ENCODE peak calls at places on chromosomes 3 and 15, in nine cellular contexts. One of them, this sample, is unnamed.

GRCh38 chr15:86588413-86588812 is 508.7 kb downstream of the AGBL1 start:
- DNase-seq in A549: no peak
- DNase-seq in SK-N-SH: no peak
- DNase-seq in GM23338: no peak
- DNase-seq in HCT116: no peak
- DNase-seq in Panc1: no peak
- DNase-seq in GM12878: no peak
- DNase-seq in K562: no peak
- DNase-seq in HepG2: no peak
- DNase-seq in this sample: no peak

GRCh38 chr3:126466886-126467610 is 8.6 kb downstream of the ZXDC start:
- DNase-seq in A549: no peak
- DNase-seq in SK-N-SH: no peak
- DNase-seq in GM23338: no peak
- DNase-seq in HCT116: no peak
- DNase-seq in Panc1: no peak
- DNase-seq in GM12878: no peak
- DNase-seq in K562: no peak
- DNase-seq in HepG2: no peak
- DNase-seq in this sample: peak

GRCh38 chr3:190265795-190266194 is 56.5 kb downstream of the CLDN1 start:
- DNase-seq in A549: no peak
- DNase-seq in SK-N-SH: no peak
- DNase-seq in GM23338: no peak
- DNase-seq in HCT116: peak
- DNase-seq in Panc1: no peak
- DNase-seq in GM12878: no peak
- DNase-seq in K562: no peak
- DNase-seq in HepG2: no peak
- DNase-seq in this sample: no peak

GRCh38 chr3:66039590-66039887 is 821 bp upstream of the MAGI1 start:
- DNase-seq in A549: peak
- DNase-seq in SK-N-SH: peak
- DNase-seq in GM23338: peak
- DNase-seq in HCT116: no peak
- DNase-seq in Panc1: no peak
- DNase-seq in GM12878: no peak
- DNase-seq in K562: peak
- DNase-seq in HepG2: peak
- DNase-seq in this sample: no peak

GRCh38 chr3:94548581-94549316 is 485.9 kb downstream of the NSUN3 start:
- DNase-seq in A549: no peak
- DNase-seq in SK-N-SH: no peak
- DNase-seq in GM23338: peak
- DNase-seq in HCT116: no peak
- DNase-seq in Panc1: no peak
- DNase-seq in GM12878: no peak
- DNase-seq in K562: no peak
- DNase-seq in HepG2: no peak
- DNase-seq in this sample: no peak

GRCh38 chr15:29773816-29774215 is 48.5 kb downstream of the TJP1 start:
- DNase-seq in A549: no peak
- DNase-seq in SK-N-SH: no peak
- DNase-seq in GM23338: no peak
- DNase-seq in HCT116: no peak
- DNase-seq in Panc1: no peak
- DNase-seq in GM12878: no peak
- DNase-seq in K562: no peak
- DNase-seq in HepG2: no peak
- DNase-seq in this sample: no peak

GRCh38 chr3:114270019-114270418 is 23.8 kb upstream of the TIGIT start:
- DNase-seq in A549: no peak
- DNase-seq in SK-N-SH: no peak
- DNase-seq in GM23338: no peak
- DNase-seq in HCT116: no peak
- DNase-seq in Panc1: no peak
- DNase-seq in GM12878: no peak
- DNase-seq in K562: no peak
- DNase-seq in HepG2: no peak
- DNase-seq in this sample: no peak

GRCh38 chr3:75737831-75738493 is 47.4 kb downstream of the ZNF717 start:
- DNase-seq in A549: peak
- DNase-seq in SK-N-SH: no peak
- DNase-seq in GM23338: peak
- DNase-seq in HCT116: no peak
- DNase-seq in Panc1: no peak
- DNase-seq in GM12878: no peak
- DNase-seq in K562: no peak
- DNase-seq in HepG2: no peak
- DNase-seq in this sample: no peak

GRCh38 chr3:169505577-169506155 is 157.8 kb downstream of the MECOM start:
- DNase-seq in A549: peak
- DNase-seq in SK-N-SH: no peak
- DNase-seq in GM23338: peak
- DNase-seq in HCT116: peak
- DNase-seq in Panc1: no peak
- DNase-seq in GM12878: no peak
- DNase-seq in K562: no peak
- DNase-seq in HepG2: peak
- DNase-seq in this sample: no peak

GRCh38 chr15:72057548-72058091 is 60.3 kb downstream of the MYO9A start:
- DNase-seq in A549: no peak
- DNase-seq in SK-N-SH: no peak
- DNase-seq in GM23338: peak
- DNase-seq in HCT116: no peak
- DNase-seq in Panc1: no peak
- DNase-seq in GM12878: no peak
- DNase-seq in K562: no peak
- DNase-seq in HepG2: no peak
- DNase-seq in this sample: no peak

GRCh38 chr3:66224220-66224619 is 3.4 kb downstream of the SLC25A26 start:
- DNase-seq in A549: no peak
- DNase-seq in SK-N-SH: no peak
- DNase-seq in GM23338: no peak
- DNase-seq in HCT116: no peak
- DNase-seq in Panc1: no peak
- DNase-seq in GM12878: no peak
- DNase-seq in K562: no peak
- DNase-seq in HepG2: no peak
- DNase-seq in this sample: no peak

GRCh38 chr3:120544361-120544760 is 51.8 kb upstream of the NDUFB4 start:
- DNase-seq in A549: no peak
- DNase-seq in SK-N-SH: no peak
- DNase-seq in GM23338: no peak
- DNase-seq in HCT116: no peak
- DNase-seq in Panc1: no peak
- DNase-seq in GM12878: no peak
- DNase-seq in K562: no peak
- DNase-seq in HepG2: no peak
- DNase-seq in this sample: no peak

GRCh38 chr3:133892546-133893231 is 3.0 kb downstream of the RAB6B start:
- DNase-seq in A549: no peak
- DNase-seq in SK-N-SH: no peak
- DNase-seq in GM23338: no peak
- DNase-seq in HCT116: no peak
- DNase-seq in Panc1: no peak
- DNase-seq in GM12878: no peak
- DNase-seq in K562: no peak
- DNase-seq in HepG2: no peak
- DNase-seq in this sample: no peak

GRCh38 chr3:30623375-30623774 is 17.0 kb downstream of the TGFBR2 start:
- DNase-seq in A549: no peak
- DNase-seq in SK-N-SH: no peak
- DNase-seq in GM23338: no peak
- DNase-seq in HCT116: no peak
- DNase-seq in Panc1: no peak
- DNase-seq in GM12878: no peak
- DNase-seq in K562: no peak
- DNase-seq in HepG2: no peak
- DNase-seq in this sample: no peak
- TF ChIP-seq REST in A549: no peak
- TF ChIP-seq REST in SK-N-SH: no peak
- TF ChIP-seq REST in GM23338: no peak
- TF ChIP-seq REST in HCT116: no peak
- TF ChIP-seq REST in Panc1: no peak
- TF ChIP-seq REST in GM12878: no peak
- TF ChIP-seq REST in K562: no peak
- TF ChIP-seq REST in HepG2: no peak
- TF ChIP-seq REST in this sample: no peak

GRCh38 chr15:34793901-34794300 is 1.4 kb downstream of the ACTC1 start:
- DNase-seq in A549: no peak
- DNase-seq in SK-N-SH: no peak
- DNase-seq in GM23338: no peak
- DNase-seq in HCT116: no peak
- DNase-seq in Panc1: no peak
- DNase-seq in GM12878: no peak
- DNase-seq in K562: no peak
- DNase-seq in HepG2: no peak
- DNase-seq in this sample: no peak
- H3K4me3 ChIP-seq in A549: no peak
- H3K4me3 ChIP-seq in SK-N-SH: no peak
- H3K4me3 ChIP-seq in GM23338: peak
- H3K4me3 ChIP-seq in HCT116: no peak
- H3K4me3 ChIP-seq in Panc1: no peak
- H3K4me3 ChIP-seq in GM12878: no peak
- H3K4me3 ChIP-seq in K562: no peak
- H3K4me3 ChIP-seq in HepG2: no peak
- H3K4me3 ChIP-seq in this sample: no peak

GRCh38 chr3:131193671-131194291 is 167.1 kb downstream of the NEK11 start:
- DNase-seq in A549: peak
- DNase-seq in SK-N-SH: peak
- DNase-seq in GM23338: peak
- DNase-seq in HCT116: no peak
- DNase-seq in Panc1: no peak
- DNase-seq in GM12878: no peak
- DNase-seq in K562: no peak
- DNase-seq in HepG2: no peak
- DNase-seq in this sample: no peak
- TF ChIP-seq CTCF in A549: no peak
- TF ChIP-seq CTCF in SK-N-SH: peak
- TF ChIP-seq CTCF in GM23338: no peak
- TF ChIP-seq CTCF in HCT116: no peak
- TF ChIP-seq CTCF in Panc1: peak
- TF ChIP-seq CTCF in GM12878: no peak
- TF ChIP-seq CTCF in K562: no peak
- TF ChIP-seq CTCF in HepG2: no peak
- TF ChIP-seq CTCF in this sample: no peak

DNA sequence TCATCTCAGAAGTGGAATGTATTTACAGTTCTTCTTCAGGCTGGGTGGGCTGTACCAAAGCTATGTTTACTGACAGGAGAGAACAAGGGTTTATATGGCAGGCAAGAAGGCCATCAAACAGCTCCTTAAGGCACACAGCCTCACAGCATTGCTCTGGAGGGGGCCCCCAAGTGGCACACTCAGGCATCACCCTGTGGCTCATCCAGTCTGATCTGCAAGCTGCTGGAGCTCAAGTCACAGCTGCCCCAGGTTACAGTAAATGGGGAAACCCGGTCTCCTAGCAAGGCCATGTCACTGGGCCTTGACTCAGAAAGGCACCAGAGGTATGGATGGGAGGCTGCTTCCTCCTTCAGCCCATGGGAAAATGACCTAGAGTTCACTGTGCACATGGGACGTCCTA is 67.4 kb downstream of the TFG start:
- DNase-seq in A549: no peak
- DNase-seq in SK-N-SH: no peak
- DNase-seq in GM23338: peak
- DNase-seq in HCT116: no peak
- DNase-seq in Panc1: no peak
- DNase-seq in GM12878: no peak
- DNase-seq in K562: no peak
- DNase-seq in HepG2: no peak
- DNase-seq in this sample: no peak
- TF ChIP-seq REST in A549: no peak
- TF ChIP-seq REST in SK-N-SH: no peak
- TF ChIP-seq REST in GM23338: no peak
- TF ChIP-seq REST in HCT116: no peak
- TF ChIP-seq REST in Panc1: no peak
- TF ChIP-seq REST in GM12878: no peak
- TF ChIP-seq REST in K562: no peak
- TF ChIP-seq REST in HepG2: no peak
- TF ChIP-seq REST in this sample: no peak

GRCh38 chr3:69998759-69999158 is 774 bp upstream of the SAMMSON start:
- DNase-seq in A549: no peak
- DNase-seq in SK-N-SH: no peak
- DNase-seq in GM23338: peak
- DNase-seq in HCT116: no peak
- DNase-seq in Panc1: no peak
- DNase-seq in GM12878: no peak
- DNase-seq in K562: no peak
- DNase-seq in HepG2: no peak
- DNase-seq in this sample: no peak
- H3K4me3 ChIP-seq in A549: peak
- H3K4me3 ChIP-seq in SK-N-SH: no peak
- H3K4me3 ChIP-seq in GM23338: no peak
- H3K4me3 ChIP-seq in HCT116: no peak
- H3K4me3 ChIP-seq in Panc1: no peak
- H3K4me3 ChIP-seq in GM12878: no peak
- H3K4me3 ChIP-seq in K562: peak
- H3K4me3 ChIP-seq in HepG2: no peak
- H3K4me3 ChIP-seq in this sample: no peak

DNA sequence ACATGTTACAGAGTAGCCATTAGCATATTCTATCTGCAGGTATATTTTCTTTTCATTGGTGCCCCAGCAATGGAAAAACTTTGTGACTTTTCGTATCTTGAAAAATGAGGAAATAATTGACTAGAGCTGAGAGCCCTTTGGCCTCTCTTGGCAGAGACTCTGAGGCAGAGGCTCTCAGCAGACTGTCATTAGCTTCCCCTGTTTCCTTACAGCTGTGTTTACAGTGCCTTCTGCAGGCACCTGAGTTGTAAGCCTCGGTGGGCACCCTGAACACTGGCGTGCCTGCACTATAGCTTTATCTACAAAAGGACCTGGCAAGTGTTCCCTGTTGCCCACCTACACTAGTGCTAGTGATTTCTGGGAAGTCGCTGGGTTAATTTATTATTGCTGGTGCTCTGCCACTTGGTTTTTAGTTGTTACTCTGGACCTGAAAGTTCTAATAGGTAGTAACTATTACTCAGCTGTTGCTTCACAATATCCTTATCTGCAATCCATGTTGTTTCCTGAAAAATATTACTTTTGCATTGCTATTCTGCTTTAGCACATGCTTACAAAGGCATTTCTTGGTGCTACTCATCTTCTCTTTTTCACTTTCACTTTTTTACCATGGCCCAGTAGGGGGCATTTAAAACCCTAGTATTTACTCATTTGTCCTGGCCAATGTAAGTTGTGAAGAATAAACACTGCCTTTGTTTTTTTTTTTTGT is 7.8 kb upstream of the GPR171 start:
- DNase-seq in A549: no peak
- DNase-seq in SK-N-SH: no peak
- DNase-seq in GM23338: peak
- DNase-seq in HCT116: no peak
- DNase-seq in Panc1: no peak
- DNase-seq in GM12878: no peak
- DNase-seq in K562: no peak
- DNase-seq in HepG2: peak
- DNase-seq in this sample: no peak
- TF ChIP-seq CTCF in A549: peak
- TF ChIP-seq CTCF in SK-N-SH: peak
- TF ChIP-seq CTCF in GM23338: no peak
- TF ChIP-seq CTCF in HCT116: no peak
- TF ChIP-seq CTCF in Panc1: no peak
- TF ChIP-seq CTCF in GM12878: peak
- TF ChIP-seq CTCF in K562: no peak
- TF ChIP-seq CTCF in HepG2: peak
- TF ChIP-seq CTCF in this sample: no peak

GRCh38 chr3:17686613-17687012 is 55.8 kb downstream of the TBC1D5 start:
- DNase-seq in A549: peak
- DNase-seq in SK-N-SH: peak
- DNase-seq in GM23338: peak
- DNase-seq in HCT116: peak
- DNase-seq in Panc1: no peak
- DNase-seq in GM12878: no peak
- DNase-seq in K562: no peak
- DNase-seq in HepG2: peak
- DNase-seq in this sample: no peak
- TF ChIP-seq REST in A549: no peak
- TF ChIP-seq REST in SK-N-SH: no peak
- TF ChIP-seq REST in GM23338: no peak
- TF ChIP-seq REST in HCT116: no peak
- TF ChIP-seq REST in Panc1: no peak
- TF ChIP-seq REST in GM12878: no peak
- TF ChIP-seq REST in K562: no peak
- TF ChIP-seq REST in HepG2: no peak
- TF ChIP-seq REST in this sample: no peak